ENCODE peak calls at places on chromosome 16, in four cellular contexts. C is IMR-90, W is neuronal stem cell, R is trophoblast cell. Q is an unnamed sample.

GRCh38 chr16:7344806-7345416 is 12.3 kb downstream of the RBFOX1 start:
- DNase-seq in C (no peak), W (no peak), R (no peak), Q (no peak)

GRCh38 chr16:69693916-69694315 is 32.4 kb downstream of the NQO1 start:
- DNase-seq in C (no peak), W (no peak), R (no peak), Q (no peak)

GRCh38 chr16:81004646-81005353 is 1.9 kb downstream of the CMC2 start:
- DNase-seq in C (peak), W (peak), R (peak), Q (no peak)

GRCh38 chr16:53915452-53916160 is 211.7 kb downstream of the FTO start:
- DNase-seq in C (no peak), W (peak), R (no peak), Q (peak)

GRCh38 chr16:31128711-31129567 is 6.6 kb downstream of the PRSS8 start:
- DNase-seq in C (no peak), W (no peak), R (no peak), Q (no peak)

GRCh38 chr16:4734730-4735575 is 616 bp downstream of the DNAAF8 start:
- DNase-seq in C (peak), W (peak), R (peak), Q (peak)

GRCh38 chr16:81003610-81004460 is 2.9 kb downstream of the CMC2 start:
- DNase-seq in C (peak), W (no peak), R (no peak), Q (peak)

GRCh38 chr16:67565470-67566100 is 3.3 kb downstream of the CTCF start:
- DNase-seq in C (no peak), W (no peak), R (no peak), Q (no peak)

GRCh38 chr16:50548659-50549560 is 714 bp downstream of the NKD1 start:
- DNase-seq in C (no peak), W (peak), R (no peak), Q (no peak)

GRCh38 chr16:8634991-8635736 is 13.7 kb downstream of the METTL22 start:
- DNase-seq in C (peak), W (peak), R (no peak), Q (peak)

GRCh38 chr16:24729967-24730815 is 740 bp downstream of the TNRC6A start:
- DNase-seq in C (peak), W (peak), R (no peak), Q (no peak)

GRCh38 chr16:66510711-66511614 is 39.0 kb downstream of the TK2 start:
- DNase-seq in C (no peak), W (no peak), R (no peak), Q (no peak)

GRCh38 chr16:50651835-50652438 is 29.2 kb downstream of the SNX20 start:
- DNase-seq in C (no peak), W (no peak), R (no peak), Q (no peak)

GRCh38 chr16:48538746-48539484 is 71.1 kb downstream of the N4BP1 start:
- DNase-seq in C (no peak), W (no peak), R (no peak), Q (no peak)

GRCh38 chr16:84685210-84685609 is 14.6 kb upstream of the USP10 start:
- DNase-seq in C (no peak), W (no peak), R (no peak), Q (no peak)

GRCh38 chr16:54174201-54174600 is 112.4 kb downstream of the IRX3 start:
- DNase-seq in C (no peak), W (no peak), R (no peak), Q (no peak)

GRCh38 chr16:83648347-83648746 is 159.4 kb upstream of the HSBP1 start:
- DNase-seq in C (no peak), W (no peak), R (no peak), Q (no peak)

GRCh38 chr16:11170696-11171447 is 85.1 kb downstream of the SOCS1 start:
- DNase-seq in C (no peak), W (no peak), R (no peak), Q (no peak)

GRCh38 chr16:25155553-25156460 is 44.3 kb downstream of the LCMT1 start:
- DNase-seq in C (peak), W (no peak), R (no peak), Q (peak)

GRCh38 chr16:22969567-22969966 is 155.6 kb downstream of the HS3ST2 start:
- DNase-seq in C (no peak), W (no peak), R (no peak), Q (no peak)

GRCh38 chr16:68287276-68288251 is 23.2 kb downstream of the SLC7A6OS start:
- DNase-seq in C (peak), W (no peak), R (peak), Q (peak)

GRCh38 chr16:78775161-78775561 is 675.7 kb downstream of the WWOX start:
- DNase-seq in C (no peak), W (no peak), R (no peak), Q (no peak)

GRCh38 chr16:48054881-48055601 is 100.8 kb downstream of the ABCC12 start:
- DNase-seq in C (peak), W (peak), R (peak), Q (peak)

GRCh38 chr16:81036751-81037350 is 1.2 kb downstream of the ATMIN start:
- DNase-seq in C (no peak), W (no peak), R (peak), Q (no peak)

DNA sequence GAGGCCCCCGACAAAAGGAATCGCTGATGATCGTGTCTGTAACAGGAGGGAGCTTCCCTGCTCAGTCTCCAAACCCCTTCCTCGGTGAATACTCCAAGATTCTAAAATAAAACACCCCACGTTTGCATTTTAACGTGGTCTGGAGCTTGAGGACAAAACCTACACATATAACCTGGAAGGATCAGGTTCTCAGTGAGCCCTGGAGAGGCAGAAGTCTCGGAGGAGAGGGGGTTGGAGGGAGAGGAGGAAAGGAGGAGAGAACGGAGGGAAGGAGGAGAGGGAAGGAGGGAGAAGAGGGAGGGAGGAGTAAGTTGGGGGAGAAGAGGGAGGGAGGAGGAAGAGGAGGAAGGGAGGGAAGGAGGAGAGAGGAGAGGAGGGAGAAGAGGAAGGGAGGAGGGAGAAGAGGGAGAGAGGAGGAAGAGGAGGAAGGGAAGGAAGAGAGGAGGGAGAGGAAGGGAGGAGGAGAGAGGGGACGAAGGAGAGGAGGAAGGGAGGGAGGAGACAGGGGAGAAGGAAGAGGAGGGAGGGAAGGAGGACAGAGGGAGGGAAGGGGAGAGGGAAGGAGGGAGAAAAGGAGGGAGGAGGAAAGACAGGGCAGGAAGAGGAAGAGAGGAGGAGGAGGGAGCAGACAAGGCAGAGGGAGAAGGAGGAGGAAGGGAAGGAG is 27.4 kb upstream of the GINS2 start:
- DNase-seq in C (no peak), W (no peak), R (no peak), Q (no peak)
- H3K4me2 ChIP-seq in C (no peak), W (no peak), R (no peak), Q (peak)

GRCh38 chr16:372584-372983 is 2.2 kb upstream of the MRPL28 start:
- DNase-seq in C (no peak), W (no peak), R (no peak), Q (no peak)

GRCh38 chr16:371729-372521 is 1.6 kb upstream of the MRPL28 start:
- DNase-seq in C (no peak), W (no peak), R (peak), Q (no peak)

GRCh38 chr16:370443-370842 is at the start of gene MRPL28:
- DNase-seq in C (peak), W (peak), R (peak), Q (peak)

GRCh38 chr16:369866-370436 is 387 bp downstream of the MRPL28 start:
- DNase-seq in C (no peak), W (no peak), R (no peak), Q (no peak)

GRCh38 chr16:370980-371728 is 816 bp upstream of the MRPL28 start:
- DNase-seq in C (no peak), W (no peak), R (no peak), Q (no peak)
- H3K9ac ChIP-seq in C (peak), W (peak), R (no peak), Q (no peak)

GRCh38 chr16:57481421-57481820 is 4.9 kb downstream of the DOK4 start:
- DNase-seq in C (no peak), W (no peak), R (no peak), Q (no peak)

GRCh38 chr16:57479043-57479421 is 7.3 kb downstream of the DOK4 start:
- DNase-seq in C (no peak), W (no peak), R (no peak), Q (no peak)

GRCh38 chr16:57479422-57480126 is 6.7 kb downstream of the DOK4 start:
- DNase-seq in C (peak), W (no peak), R (no peak), Q (peak)

GRCh38 chr16:57480127-57480753 is 6.1 kb downstream of the DOK4 start:
- DNase-seq in C (peak), W (no peak), R (peak), Q (peak)

DNA sequence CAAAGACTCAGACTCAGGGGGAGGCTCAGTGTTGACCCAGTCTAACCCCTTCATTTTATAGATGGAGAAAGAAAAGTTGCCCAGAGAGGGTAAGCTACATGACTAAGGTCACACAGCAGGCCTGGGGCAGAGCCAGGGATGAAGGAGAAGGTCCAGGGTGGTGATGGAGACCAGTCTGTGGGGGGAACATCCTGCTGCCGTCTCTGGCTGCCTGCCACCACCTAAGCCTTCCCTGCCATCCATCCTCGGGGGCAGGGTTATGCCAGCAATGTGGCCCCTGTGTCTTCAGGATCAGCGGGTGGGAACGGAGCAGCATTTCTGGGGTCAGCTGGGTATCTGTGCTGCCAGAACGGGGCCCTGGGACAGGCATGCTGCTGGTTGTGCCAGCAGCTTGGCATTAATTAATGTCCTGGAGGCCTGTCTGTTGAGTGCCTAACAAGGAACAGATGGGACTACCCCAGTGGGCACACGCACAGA is 5.5 kb downstream of the DOK4 start:
- DNase-seq in C (no peak), W (no peak), R (no peak), Q (no peak)
- H3K4me2 ChIP-seq in C (no peak), W (no peak), R (peak), Q (no peak)

DNA sequence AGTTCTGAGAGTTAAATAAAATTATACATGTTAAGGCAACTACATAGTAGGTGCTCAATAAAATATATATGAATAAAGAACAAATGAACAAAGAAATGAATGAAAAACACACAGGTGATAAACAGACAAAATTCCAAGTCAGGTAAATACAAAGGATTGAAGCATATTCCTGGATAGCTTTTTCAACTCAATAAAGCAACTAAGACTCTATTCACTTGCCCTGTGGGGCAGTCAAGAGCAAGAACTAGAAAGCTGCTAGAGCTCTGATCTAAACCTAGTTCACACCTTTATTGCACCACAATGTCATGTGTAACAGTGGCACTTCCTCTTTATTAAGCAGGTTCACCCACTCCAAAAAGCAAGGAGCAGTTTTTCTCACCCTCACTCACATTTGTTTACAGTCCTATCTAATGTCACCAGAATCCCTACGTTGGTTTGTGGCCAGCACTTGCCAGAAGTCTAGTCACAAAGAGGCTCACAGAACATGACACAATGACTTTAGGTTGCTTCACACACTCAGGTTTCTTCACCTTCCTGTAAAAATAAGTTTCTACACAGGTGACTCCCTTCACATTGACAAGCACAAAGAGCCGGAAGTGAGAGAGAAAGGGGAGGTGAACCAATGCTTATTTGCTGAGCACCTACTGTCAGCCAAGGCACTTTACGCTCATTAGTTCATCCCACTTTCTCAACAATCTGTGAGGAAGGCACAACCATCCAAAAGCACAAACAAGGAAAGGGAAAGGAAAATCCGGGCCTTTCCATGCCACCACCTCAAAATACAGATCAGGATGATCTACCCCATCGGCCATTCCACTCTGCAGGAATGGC is 70.8 kb downstream of the XPO6 start:
- DNase-seq in C (no peak), W (no peak), R (no peak), Q (no peak)
- H3K9ac ChIP-seq in C (no peak), W (no peak), R (no peak), Q (no peak)

GRCh38 chr16:46814790-46815189 is 16.2 kb downstream of the C16orf87 start:
- DNase-seq in C (no peak), W (no peak), R (no peak), Q (no peak)
- H3K4me2 ChIP-seq in C (no peak), W (no peak), R (no peak), Q (no peak)

GRCh38 chr16:27220120-27220519 is 16.8 kb downstream of the KDM8 start:
- DNase-seq in C (no peak), W (no peak), R (no peak), Q (no peak)
- H3K9ac ChIP-seq in C (no peak), W (no peak), R (no peak), Q (no peak)

GRCh38 chr16:89431158-89431584 is 59.2 kb downstream of the ANKRD11 start:
- DNase-seq in C (peak), W (no peak), R (no peak), Q (peak)
- H3K4me2 ChIP-seq in C (peak), W (no peak), R (no peak), Q (peak)

DNA sequence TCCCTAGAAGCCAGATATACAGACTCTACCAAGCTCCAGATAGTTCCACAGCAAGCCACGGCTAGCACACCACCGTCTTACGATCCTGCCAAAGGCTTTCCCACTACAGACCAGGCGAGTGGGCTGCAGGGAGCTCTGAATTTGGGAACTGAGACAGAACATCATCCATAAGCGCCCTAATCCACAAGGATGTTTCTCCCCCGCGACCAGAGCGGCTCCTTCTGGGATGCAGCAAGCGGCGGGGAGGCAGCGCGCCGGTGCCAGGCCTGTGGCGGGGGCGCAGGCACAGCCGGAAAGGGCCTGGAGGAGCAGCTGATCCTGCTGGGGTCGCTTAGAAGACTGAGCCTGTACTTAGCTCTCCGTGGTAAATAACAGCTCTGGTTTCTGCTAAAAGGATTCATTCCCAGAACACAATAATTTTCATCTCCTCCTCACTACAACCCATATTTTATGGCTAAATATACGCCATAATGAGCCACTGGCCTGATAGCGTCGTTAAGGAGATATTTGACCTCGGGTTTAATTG is 16.2 kb upstream of the FOXF1 start:
- DNase-seq in C (no peak), W (no peak), R (no peak), Q (no peak)
- H3K9ac ChIP-seq in C (peak), W (no peak), R (no peak), Q (no peak)

DNA sequence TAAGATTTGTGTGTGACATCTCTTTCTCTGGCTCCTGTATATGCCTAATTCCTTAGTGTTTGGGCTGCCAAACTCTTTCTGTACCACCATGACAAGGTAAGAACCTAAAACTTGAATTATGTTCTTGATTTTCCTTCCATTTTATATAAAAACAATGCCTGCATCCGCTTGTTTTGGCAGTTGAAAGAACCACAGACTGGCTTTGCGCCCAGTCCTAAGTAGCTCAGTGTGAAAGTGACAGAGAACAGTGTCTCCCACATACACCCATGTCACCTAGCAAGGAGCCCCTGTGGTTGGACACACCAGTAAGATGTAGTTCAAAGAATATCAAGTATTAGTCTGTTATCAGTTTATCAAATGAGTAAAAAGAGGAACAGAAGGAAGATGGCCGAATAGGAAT is 40.7 kb upstream of the SLC6A2 start:
- DNase-seq in C (no peak), W (no peak), R (no peak), Q (no peak)
- H3K4me2 ChIP-seq in C (no peak), W (no peak), R (no peak), Q (no peak)